ENCODE peak calls at places on chromosomes 3 and 15, in five cellular contexts. One of them, this sample, is unnamed.

GRCh38 chr3:169813757-169814517 is 1.2 kb upstream of the LRRC34 start:
- DNase-seq in MM.1S: peak; percentile 98
- DNase-seq in neural progenitor cell: peak; percentile 41
- DNase-seq in GM23248: peak; percentile 60
- DNase-seq in HCT116: no peak
- DNase-seq in this sample: peak; percentile 25

GRCh38 chr3:11244131-11244677 is 28.0 kb upstream of the ATG7 start:
- DNase-seq in MM.1S: no peak
- DNase-seq in neural progenitor cell: no peak
- DNase-seq in GM23248: peak; percentile 60
- DNase-seq in HCT116: no peak
- DNase-seq in this sample: no peak

GRCh38 chr3:139260041-139260486 is 83.8 kb upstream of the MRPS22 start:
- DNase-seq in MM.1S: no peak
- DNase-seq in neural progenitor cell: no peak
- DNase-seq in GM23248: no peak
- DNase-seq in HCT116: no peak
- DNase-seq in this sample: no peak

GRCh38 chr15:22786868-22787698 is 639 bp downstream of the NIPA1 start:
- DNase-seq in MM.1S: peak; percentile 37
- DNase-seq in neural progenitor cell: peak; percentile 66
- DNase-seq in GM23248: peak; percentile 54
- DNase-seq in HCT116: no peak
- DNase-seq in this sample: peak; percentile 57

GRCh38 chr3:16060945-16061344 is 113.5 kb upstream of the GALNT15 start:
- DNase-seq in MM.1S: no peak
- DNase-seq in neural progenitor cell: no peak
- DNase-seq in GM23248: peak; percentile 96
- DNase-seq in HCT116: no peak
- DNase-seq in this sample: peak; percentile 35

GRCh38 chr3:13164893-13165492 is 91.8 kb upstream of the IQSEC1 start:
- DNase-seq in MM.1S: no peak
- DNase-seq in neural progenitor cell: no peak
- DNase-seq in GM23248: no peak
- DNase-seq in HCT116: no peak
- DNase-seq in this sample: no peak

GRCh38 chr3:141127344-141128125 is 76.4 kb downstream of the SPSB4 start:
- DNase-seq in MM.1S: no peak
- DNase-seq in neural progenitor cell: peak; percentile 1
- DNase-seq in GM23248: no peak
- DNase-seq in HCT116: no peak
- DNase-seq in this sample: no peak

GRCh38 chr3:173398111-173398479 is 551 bp downstream of the NLGN1 start:
- DNase-seq in MM.1S: no peak
- DNase-seq in neural progenitor cell: peak; percentile 70
- DNase-seq in GM23248: peak; percentile 76
- DNase-seq in HCT116: no peak
- DNase-seq in this sample: no peak

GRCh38 chr15:101409621-101410020 is 79.9 kb downstream of the PCSK6 start:
- DNase-seq in MM.1S: no peak
- DNase-seq in neural progenitor cell: no peak
- DNase-seq in GM23248: no peak
- DNase-seq in HCT116: no peak
- DNase-seq in this sample: no peak

GRCh38 chr15:38680780-38681179 is 116.2 kb upstream of the RASGRP1 start:
- DNase-seq in MM.1S: no peak
- DNase-seq in neural progenitor cell: no peak
- DNase-seq in GM23248: no peak
- DNase-seq in HCT116: no peak
- DNase-seq in this sample: no peak

GRCh38 chr3:133758969-133759739 is 13.0 kb downstream of the TF start:
- DNase-seq in MM.1S: no peak
- DNase-seq in neural progenitor cell: peak; percentile 17
- DNase-seq in GM23248: no peak
- DNase-seq in HCT116: no peak
- DNase-seq in this sample: no peak

GRCh38 chr3:133761605-133762484 is 15.7 kb downstream of the TF start:
- DNase-seq in MM.1S: no peak
- DNase-seq in neural progenitor cell: no peak
- DNase-seq in GM23248: no peak
- DNase-seq in HCT116: no peak
- DNase-seq in this sample: no peak

GRCh38 chr3:133757701-133758319 is 11.6 kb downstream of the TF start:
- DNase-seq in MM.1S: no peak
- DNase-seq in neural progenitor cell: no peak
- DNase-seq in GM23248: no peak
- DNase-seq in HCT116: no peak
- DNase-seq in this sample: no peak

GRCh38 chr3:133760916-133761315 is 14.7 kb downstream of the TF start:
- DNase-seq in MM.1S: no peak
- DNase-seq in neural progenitor cell: no peak
- DNase-seq in GM23248: no peak
- DNase-seq in HCT116: no peak
- DNase-seq in this sample: no peak

DNA sequence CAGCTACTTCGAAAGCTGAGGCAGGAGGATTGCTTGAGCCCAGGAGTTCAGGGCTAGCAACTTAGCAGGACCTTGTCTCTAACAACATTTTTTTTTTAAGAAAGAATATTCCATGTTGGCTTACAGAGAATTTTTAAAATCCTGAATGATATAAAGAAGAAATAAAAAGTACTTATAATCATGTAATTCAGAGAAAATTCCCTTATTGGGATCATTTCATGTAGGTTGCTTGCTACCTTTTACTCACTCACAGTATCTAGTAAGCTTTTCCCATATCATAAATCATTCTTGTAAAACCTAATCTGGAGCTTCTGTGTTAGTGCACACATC is 13.5 kb downstream of the TF start:
- DNase-seq in MM.1S: no peak
- DNase-seq in neural progenitor cell: no peak
- DNase-seq in GM23248: no peak
- DNase-seq in HCT116: no peak
- DNase-seq in this sample: no peak
- H2AFZ ChIP-seq in MM.1S: no peak overlapping the region
- H2AFZ ChIP-seq in neural progenitor cell: no peak overlapping the region
- H2AFZ ChIP-seq in GM23248: no peak overlapping the region
- H2AFZ ChIP-seq in HCT116: no peak overlapping the region
- H2AFZ ChIP-seq in this sample: no peak overlapping the region

GRCh38 chr3:117853923-117854322 is 1144.3 kb downstream of the TUSC7 start:
- DNase-seq in MM.1S: no peak
- DNase-seq in neural progenitor cell: no peak
- DNase-seq in GM23248: peak; percentile 87
- DNase-seq in HCT116: no peak
- DNase-seq in this sample: peak; percentile 18
- TF ChIP-seq EZH2phosphoT487 in MM.1S: no peak
- TF ChIP-seq EZH2phosphoT487 in neural progenitor cell: no peak
- TF ChIP-seq EZH2phosphoT487 in GM23248: no peak
- TF ChIP-seq EZH2phosphoT487 in HCT116: no peak
- TF ChIP-seq EZH2phosphoT487 in this sample: no peak

DNA sequence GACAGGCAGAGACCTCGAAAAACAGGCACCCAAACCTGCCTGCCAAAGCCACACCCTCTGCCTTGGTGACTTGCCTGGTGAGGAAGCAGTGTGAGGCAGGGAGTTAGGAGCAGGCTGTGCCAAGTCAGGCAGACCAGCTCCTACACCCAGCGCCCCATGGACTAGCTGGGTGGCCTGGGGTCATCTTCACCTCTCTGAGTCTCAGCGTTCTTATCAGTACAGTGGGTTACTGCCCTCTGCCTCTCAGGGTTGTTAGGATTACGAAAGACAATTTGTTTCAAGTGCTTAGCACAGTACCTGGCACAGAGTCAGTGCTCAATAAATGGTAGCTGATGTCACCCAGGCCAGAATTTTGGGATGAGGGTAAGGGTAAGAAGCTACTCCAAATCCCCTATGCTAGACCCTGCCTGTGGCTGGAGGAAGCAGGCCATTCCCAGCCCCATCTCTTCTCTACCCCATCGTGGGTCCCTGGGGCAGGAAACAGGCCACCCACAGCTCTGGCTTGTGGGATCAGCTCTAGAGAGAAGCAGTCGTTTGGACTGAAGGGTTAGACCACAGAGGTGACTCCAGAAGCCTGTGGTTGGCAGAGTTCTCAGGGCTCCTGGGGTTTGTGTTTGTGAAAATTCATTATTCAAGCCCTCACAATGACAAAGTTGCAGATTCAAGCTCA is 10.1 kb downstream of the SLC51B start:
- DNase-seq in MM.1S: no peak
- DNase-seq in neural progenitor cell: no peak
- DNase-seq in GM23248: peak; percentile 56
- DNase-seq in HCT116: no peak
- DNase-seq in this sample: no peak
- TF ChIP-seq EZH2 in MM.1S: no peak
- TF ChIP-seq EZH2 in neural progenitor cell: no peak
- TF ChIP-seq EZH2 in GM23248: no peak
- TF ChIP-seq EZH2 in HCT116: no peak
- TF ChIP-seq EZH2 in this sample: no peak

DNA sequence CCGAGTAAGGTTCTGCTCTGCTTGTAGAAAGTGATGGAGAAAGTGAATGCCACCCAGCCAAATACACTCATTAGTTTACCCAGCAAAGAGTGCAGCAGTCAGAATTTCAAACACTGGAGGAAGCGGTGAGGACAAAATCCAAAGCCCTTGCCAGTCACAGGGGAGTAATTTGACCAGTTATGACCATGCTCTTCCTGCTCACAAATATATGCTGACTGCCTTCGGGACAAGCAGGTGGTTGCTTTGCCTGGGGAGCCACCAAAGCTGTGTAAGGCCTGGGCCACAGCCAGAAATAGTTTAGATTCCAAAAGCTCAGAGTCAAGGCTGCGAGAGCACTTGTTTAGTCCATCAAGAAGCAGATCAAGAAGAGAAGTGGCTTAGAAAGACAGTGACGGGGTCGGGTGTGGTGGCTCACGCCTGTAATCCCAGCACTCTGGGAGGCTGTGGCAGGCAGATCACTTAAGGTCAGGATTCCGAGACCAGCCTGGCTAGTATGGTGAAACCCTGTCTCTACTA is 51.0 kb upstream of the ATP13A3 start:
- DNase-seq in MM.1S: no peak
- DNase-seq in neural progenitor cell: no peak
- DNase-seq in GM23248: peak; percentile 53
- DNase-seq in HCT116: no peak
- DNase-seq in this sample: no peak
- H2AFZ ChIP-seq in MM.1S: no peak overlapping the region
- H2AFZ ChIP-seq in neural progenitor cell: no peak overlapping the region
- H2AFZ ChIP-seq in GM23248: no peak overlapping the region
- H2AFZ ChIP-seq in HCT116: no peak overlapping the region
- H2AFZ ChIP-seq in this sample: no peak overlapping the region